ENCODE peak calls at places on chromosomes 4 and X, in six cellular contexts. X is mammary epithelial cell, E is heart left ventricle, P is type B pancreatic cell, N is GM23338, I is BJ. G is an unnamed sample.

GRCh38 chrX:49209434-49210251 is 9.7 kb upstream of the SYP start:
- DNase-seq in X (no peak), E (no peak), P (no peak), N (peak; percentile 73), I (no peak), G (no peak)

GRCh38 chr4:141853091-141853734 is 216.8 kb downstream of the IL15 start:
- DNase-seq in X (peak; percentile 78), E (no peak), P (no peak), N (no peak), I (no peak), G (no peak)

GRCh38 chrX:103727115-103727514 is 16.4 kb downstream of the TMEM31 start:
- DNase-seq in X (no peak), E (no peak), P (no peak), N (no peak), I (no peak), G (no peak)

GRCh38 chrX:71941771-71942170 is 31.1 kb downstream of the NHSL2 start:
- DNase-seq in X (no peak), E (peak; percentile 48), P (no peak), N (no peak), I (no peak), G (no peak)

GRCh38 chr4:71195932-71196331 is 142.9 kb upstream of the SLC4A4 start:
- DNase-seq in X (no peak), E (no peak), P (no peak), N (peak; percentile 74), I (peak; percentile 35), G (no peak)

GRCh38 chr4:105417624-105418023 is 56.2 kb downstream of the PPA2 start:
- DNase-seq in X (no peak), E (no peak), P (no peak), N (no peak), I (no peak), G (no peak)

GRCh38 chr4:138308421-138308820 is 66.3 kb upstream of the SLC7A11 start:
- DNase-seq in X (peak; percentile 99), E (no peak), P (no peak), N (no peak), I (peak; percentile 61), G (no peak)

GRCh38 chr4:36551697-36552214 is 270.3 kb downstream of the DTHD1 start:
- DNase-seq in X (peak; percentile 82), E (no peak), P (no peak), N (peak; percentile 51), I (no peak), G (no peak)

GRCh38 chr4:77154074-77154473 is 2.9 kb upstream of the CCNG2 start:
- DNase-seq in X (peak; percentile 18), E (no peak), P (no peak), N (no peak), I (no peak), G (no peak)

GRCh38 chr4:76233967-76234678 is 17.4 kb upstream of the FAM47E start:
- DNase-seq in X (no peak), E (peak; percentile 35), P (no peak), N (peak; percentile 83), I (no peak), G (no peak)

GRCh38 chr4:10077101-10077491 is 39.5 kb downstream of the WDR1 start:
- DNase-seq in X (no peak), E (no peak), P (no peak), N (no peak), I (no peak), G (no peak)

DNA sequence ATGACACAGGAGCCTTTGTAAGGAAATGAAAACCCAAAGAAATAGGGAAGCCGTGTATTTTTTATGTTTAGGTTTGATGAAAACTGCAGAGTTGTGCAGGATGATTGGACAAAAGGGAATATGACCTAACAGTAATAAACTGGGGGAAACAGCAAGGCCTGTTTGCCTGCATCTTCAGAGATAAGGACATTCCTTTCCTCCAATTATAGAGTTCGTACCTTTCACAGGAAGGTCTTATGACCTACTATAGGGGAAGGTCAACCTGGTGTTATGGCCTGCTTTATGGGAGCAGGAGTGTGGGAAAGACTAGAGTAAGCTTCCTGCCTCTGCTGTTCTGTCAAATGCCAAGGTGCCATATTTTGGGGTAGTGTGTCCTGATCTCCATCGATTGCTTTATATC is 42.5 kb downstream of the BBS12 start:
- DNase-seq in X (no peak), E (no peak), P (no peak), N (no peak), I (no peak), G (no peak)
- TF ChIP-seq CTCF in X (no peak), E (no peak), P (no peak), N (no peak), I (no peak), G (no peak)

DNA sequence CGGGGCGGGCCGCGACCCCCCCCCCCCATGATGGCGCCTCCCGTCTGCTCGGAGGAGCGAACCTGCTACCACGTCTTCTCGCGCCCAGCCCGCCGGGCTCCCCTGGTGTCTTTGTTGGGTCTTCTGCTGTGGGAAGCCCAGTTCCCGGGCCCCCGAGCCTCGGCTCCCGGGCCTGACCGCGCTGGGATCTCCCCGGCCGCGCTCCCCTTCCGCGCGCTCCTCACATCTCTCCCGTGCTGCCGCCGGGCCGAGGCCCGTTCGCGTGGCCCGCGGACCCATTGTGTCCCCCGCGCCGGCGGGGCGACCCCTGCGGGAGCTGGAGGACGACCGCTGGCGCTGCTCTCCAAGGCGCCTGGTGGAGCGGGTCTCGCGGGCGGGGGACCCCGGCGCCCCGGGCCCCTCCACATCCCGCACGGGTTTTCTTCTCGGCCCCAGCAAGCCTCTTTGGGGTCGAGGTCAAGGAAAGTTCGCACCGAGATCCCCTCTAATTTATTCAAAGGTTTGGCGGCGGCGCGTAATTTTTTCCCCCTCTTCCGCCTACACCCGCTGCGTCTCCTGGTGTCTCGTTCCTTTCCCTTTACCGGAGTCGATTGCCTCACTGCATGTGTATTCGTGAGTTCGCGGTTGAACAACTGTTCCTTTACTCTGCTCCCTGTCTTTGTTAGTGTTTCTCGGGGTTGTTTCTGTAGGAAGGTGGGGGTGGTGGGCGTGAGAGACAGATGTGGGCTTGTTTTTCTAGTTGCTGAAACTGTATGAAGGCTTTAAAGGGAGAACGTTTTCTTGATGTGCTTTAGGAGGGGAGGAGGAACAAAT is 762 bp downstream of the SMAD1 start:
- DNase-seq in X (peak; percentile 69), E (peak; percentile 62), P (peak; percentile 72), N (peak; percentile 77), I (no peak), G (peak; percentile 40)
- TF ChIP-seq CTCF in X (no peak), E (no peak), P (peak; percentile 15), N (no peak), I (no peak), G (peak; percentile 16)

GRCh38 chr4:81685105-81685504 is 213.4 kb upstream of the RASGEF1B start:
- DNase-seq in X (no peak), E (no peak), P (no peak), N (no peak), I (no peak), G (no peak)

GRCh38 chr4:81690871-81691270 is 219.2 kb upstream of the RASGEF1B start:
- DNase-seq in X (no peak), E (no peak), P (no peak), N (no peak), I (no peak), G (no peak)

GRCh38 chr4:81684357-81684756 is 212.7 kb upstream of the RASGEF1B start:
- DNase-seq in X (no peak), E (no peak), P (no peak), N (no peak), I (no peak), G (no peak)

GRCh38 chr4:81687470-81687869 is 215.8 kb upstream of the RASGEF1B start:
- DNase-seq in X (no peak), E (no peak), P (no peak), N (no peak), I (no peak), G (no peak)

DNA sequence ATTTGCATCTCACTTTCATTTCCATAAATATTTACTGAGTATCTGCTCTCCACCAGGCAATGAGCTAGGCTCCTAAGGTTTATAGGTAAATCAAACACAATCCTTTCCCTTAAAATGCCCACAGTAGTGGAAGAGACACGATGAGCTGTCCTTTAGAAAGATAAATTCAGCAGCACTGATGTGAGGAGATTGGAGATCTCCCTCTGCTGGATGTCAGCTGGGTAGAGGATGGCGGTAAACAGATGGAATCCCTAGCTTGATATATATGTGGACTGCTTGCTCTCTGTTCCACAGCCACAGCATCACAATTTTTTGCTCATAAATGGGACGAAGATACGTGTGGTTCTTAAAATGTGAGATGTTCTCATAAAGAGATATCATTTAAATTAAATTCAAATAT is 216.4 kb upstream of the RASGEF1B start:
- DNase-seq in X (peak; percentile 6), E (no peak), P (no peak), N (peak; percentile 38), I (no peak), G (no peak)
- TF ChIP-seq CTCF in X (no peak), E (no peak), P (no peak), N (peak; percentile 26), I (no peak), G (no peak)

DNA sequence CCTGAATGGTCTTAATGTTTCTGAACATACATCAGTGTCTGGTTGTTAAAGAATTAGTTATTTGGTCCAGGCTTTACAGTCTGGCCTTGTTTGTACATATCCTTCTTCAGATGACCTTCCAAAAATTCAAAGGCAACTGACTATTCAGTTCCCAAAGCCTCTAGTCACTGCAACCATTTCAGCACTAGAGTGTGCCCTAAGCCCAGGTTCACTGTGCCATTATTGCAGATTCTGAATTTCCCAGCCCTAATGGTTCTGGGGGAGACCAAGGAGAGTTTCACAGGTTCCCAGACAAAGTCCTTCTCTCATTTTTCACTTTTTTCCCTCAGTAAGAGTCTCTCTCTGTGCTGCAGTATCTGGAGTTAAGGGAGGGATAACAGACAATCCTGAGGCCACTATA is 235.8 kb downstream of the TRAM1L1 start:
- DNase-seq in X (no peak), E (no peak), P (no peak), N (peak; percentile 40), I (no peak), G (no peak)
- TF ChIP-seq CTCF in X (no peak), E (no peak), P (peak; percentile 35), N (peak; percentile 49), I (no peak), G (peak; percentile 42)

GRCh38 chr4:108152980-108153379 is 15.8 kb downstream of the LEF1 start:
- DNase-seq in X (peak; percentile 7), E (no peak), P (no peak), N (no peak), I (no peak), G (no peak)

GRCh38 chr4:108156391-108156790 is 12.3 kb downstream of the LEF1 start:
- DNase-seq in X (no peak), E (no peak), P (no peak), N (no peak), I (no peak), G (no peak)

GRCh38 chr4:108159845-108160244 is 8.9 kb downstream of the LEF1 start:
- DNase-seq in X (no peak), E (no peak), P (no peak), N (no peak), I (no peak), G (no peak)

GRCh38 chr4:108157655-108158054 is 11.1 kb downstream of the LEF1 start:
- DNase-seq in X (no peak), E (no peak), P (no peak), N (no peak), I (no peak), G (no peak)

GRCh38 chr4:108155373-108155772 is 13.4 kb downstream of the LEF1 start:
- DNase-seq in X (peak; percentile 69), E (no peak), P (no peak), N (peak; percentile 81), I (no peak), G (no peak)
- TF ChIP-seq CTCF in X (no peak), E (no peak), P (peak; percentile 33), N (peak; percentile 52), I (no peak), G (no peak)

GRCh38 chrX:118637997-118638396 is 89.4 kb upstream of the IL13RA1 start:
- DNase-seq in X (no peak), E (no peak), P (no peak), N (peak; percentile 18), I (no peak), G (no peak)
- TF ChIP-seq CTCF in X (no peak), E (peak; percentile 19), P (peak; percentile 29), N (peak; percentile 38), I (peak; percentile 25), G (peak; percentile 31)

G was measured in progenitor cell of endocrine pancreas.